ENCODE peak calls at places on chromosomes 4 and X, in nine cellular contexts. One of them, this sample, is unnamed.

GRCh38 chr4:142824368-142824767 is 21.7 kb downstream of the INPP4B start:
- DNase-seq in stimulated activated naive B cell treated with anti-CD40 and anti-IgM and Interleukin-4, amounts not matched to agents 10 μg/mL and 1 μg/mL and 100 μg/mL, for 72 hours: no peak
- DNase-seq in ELR: peak
- DNase-seq in fibroblast of the aortic adventitia: peak
- DNase-seq in HEK293T: no peak
- DNase-seq in WTC11: no peak
- DNase-seq in AG08396: peak
- DNase-seq in Kasumi-1: no peak
- DNase-seq in iPS DF 6.9: no peak
- DNase-seq in this sample: no peak

GRCh38 chr4:117786566-117786965 is 247.7 kb upstream of the NDST3 start:
- DNase-seq in WTC11: no peak
- DNase-seq in Kasumi-1: no peak
- DNase-seq in stimulated activated naive B cell treated with anti-CD40 and anti-IgM and Interleukin-4, amounts not matched to agents 10 μg/mL and 1 μg/mL and 100 μg/mL, for 72 hours: no peak
- DNase-seq in iPS DF 6.9: no peak
- DNase-seq in fibroblast of the aortic adventitia: no peak
- DNase-seq in HEK293T: no peak
- DNase-seq in ELR: no peak
- DNase-seq in AG08396: no peak
- DNase-seq in this sample: no peak

GRCh38 chrX:104254442-104255115 is at the start of gene ESX1:
- DNase-seq in WTC11: peak
- DNase-seq in AG08396: no peak
- DNase-seq in stimulated activated naive B cell treated with anti-CD40 and anti-IgM and Interleukin-4, amounts not matched to agents 10 μg/mL and 1 μg/mL and 100 μg/mL, for 72 hours: no peak
- DNase-seq in iPS DF 6.9: no peak
- DNase-seq in fibroblast of the aortic adventitia: no peak
- DNase-seq in Kasumi-1: no peak
- DNase-seq in HEK293T: no peak
- DNase-seq in ELR: no peak
- DNase-seq in this sample: peak

GRCh38 chr4:24808261-24808660 is 12.9 kb downstream of the SOD3 start:
- DNase-seq in ELR: no peak
- DNase-seq in HEK293T: no peak
- DNase-seq in iPS DF 6.9: no peak
- DNase-seq in Kasumi-1: no peak
- DNase-seq in AG08396: no peak
- DNase-seq in stimulated activated naive B cell treated with anti-CD40 and anti-IgM and Interleukin-4, amounts not matched to agents 10 μg/mL and 1 μg/mL and 100 μg/mL, for 72 hours: no peak
- DNase-seq in fibroblast of the aortic adventitia: no peak
- DNase-seq in WTC11: no peak
- DNase-seq in this sample: no peak

GRCh38 chrX:19137064-19137463 is 14.8 kb upstream of the ADGRG2 start:
- DNase-seq in stimulated activated naive B cell treated with anti-CD40 and anti-IgM and Interleukin-4, amounts not matched to agents 10 μg/mL and 1 μg/mL and 100 μg/mL, for 72 hours: no peak
- DNase-seq in WTC11: no peak
- DNase-seq in HEK293T: no peak
- DNase-seq in fibroblast of the aortic adventitia: no peak
- DNase-seq in ELR: no peak
- DNase-seq in iPS DF 6.9: no peak
- DNase-seq in AG08396: no peak
- DNase-seq in Kasumi-1: no peak
- DNase-seq in this sample: no peak

GRCh38 chr4:47852121-47852520 is 14.3 kb upstream of the CORIN start:
- DNase-seq in HEK293T: no peak
- DNase-seq in iPS DF 6.9: no peak
- DNase-seq in stimulated activated naive B cell treated with anti-CD40 and anti-IgM and Interleukin-4, amounts not matched to agents 10 μg/mL and 1 μg/mL and 100 μg/mL, for 72 hours: no peak
- DNase-seq in AG08396: peak
- DNase-seq in ELR: peak
- DNase-seq in fibroblast of the aortic adventitia: peak
- DNase-seq in Kasumi-1: no peak
- DNase-seq in WTC11: no peak
- DNase-seq in this sample: peak

GRCh38 chrX:114071412-114071811 is 512.5 kb upstream of the HTR2C start:
- DNase-seq in Kasumi-1: no peak
- DNase-seq in stimulated activated naive B cell treated with anti-CD40 and anti-IgM and Interleukin-4, amounts not matched to agents 10 μg/mL and 1 μg/mL and 100 μg/mL, for 72 hours: no peak
- DNase-seq in WTC11: no peak
- DNase-seq in fibroblast of the aortic adventitia: no peak
- DNase-seq in iPS DF 6.9: no peak
- DNase-seq in HEK293T: no peak
- DNase-seq in ELR: no peak
- DNase-seq in AG08396: no peak
- DNase-seq in this sample: no peak

GRCh38 chrX:119885554-119886428 is 9.9 kb upstream of the AKAP14 start:
- DNase-seq in stimulated activated naive B cell treated with anti-CD40 and anti-IgM and Interleukin-4, amounts not matched to agents 10 μg/mL and 1 μg/mL and 100 μg/mL, for 72 hours: no peak
- DNase-seq in fibroblast of the aortic adventitia: peak
- DNase-seq in Kasumi-1: no peak
- DNase-seq in AG08396: no peak
- DNase-seq in HEK293T: no peak
- DNase-seq in iPS DF 6.9: no peak
- DNase-seq in ELR: peak
- DNase-seq in WTC11: no peak
- DNase-seq in this sample: peak

GRCh38 chr4:138499627-138500026 is 257.5 kb upstream of the SLC7A11 start:
- DNase-seq in WTC11: peak
- DNase-seq in fibroblast of the aortic adventitia: no peak
- DNase-seq in ELR: no peak
- DNase-seq in stimulated activated naive B cell treated with anti-CD40 and anti-IgM and Interleukin-4, amounts not matched to agents 10 μg/mL and 1 μg/mL and 100 μg/mL, for 72 hours: no peak
- DNase-seq in AG08396: no peak
- DNase-seq in iPS DF 6.9: no peak
- DNase-seq in HEK293T: no peak
- DNase-seq in Kasumi-1: no peak
- DNase-seq in this sample: no peak

This sample was measured in lung microvascular endothelial cell.